ENCODE peak calls at places on chromosomes 6 and 20, in seven cellular contexts. M, O, K, F, I, Q and N are unnamed samples. For H3K4me1 and H3K9me3, the result is how much of the 10 kb centered on the place peaks cover.

GRCh38 chr6:24996145-24996836 is 60.5 kb upstream of the RIPOR2 start:
- DNase-seq in M (no peak), O (no peak), K (no peak), F (no peak), I (no peak), Q (no peak), N (no peak)

GRCh38 chr6:150930816-150931215 is 65.3 kb downstream of the MTHFD1L start:
- DNase-seq in M (no peak), O (no peak), K (no peak), F (no peak), I (no peak), Q (no peak), N (no peak)

GRCh38 chr6:12751694-12752304 is 35.2 kb downstream of the PHACTR1 start:
- DNase-seq in M (peak), O (no peak), K (peak), F (peak), I (no peak), Q (peak), N (no peak)

GRCh38 chr6:154888896-154889295 is 106.2 kb upstream of the TIAM2 start:
- DNase-seq in M (no peak), O (no peak), K (no peak), F (no peak), I (no peak), Q (no peak), N (no peak)

GRCh38 chr20:39117486-39117885 is 155.3 kb downstream of the DHX35 start:
- DNase-seq in M (no peak), O (no peak), K (no peak), F (peak), I (no peak), Q (no peak), N (no peak)

GRCh38 chr20:37627060-37627766 is 66.6 kb upstream of the CTNNBL1 start:
- DNase-seq in M (no peak), O (no peak), K (no peak), F (no peak), I (no peak), Q (peak), N (no peak)

GRCh38 chr20:22385602-22386299 is 198.6 kb downstream of the FOXA2 start:
- DNase-seq in M (no peak), O (no peak), K (no peak), F (peak), I (no peak), Q (no peak), N (no peak)

GRCh38 chr6:71533939-71534379 is 245.3 kb downstream of the OGFRL1 start:
- DNase-seq in M (no peak), O (no peak), K (no peak), F (no peak), I (no peak), Q (no peak), N (no peak)

GRCh38 chr6:108650325-108650724 is 89.6 kb downstream of the FOXO3 start:
- DNase-seq in M (no peak), O (no peak), K (no peak), F (no peak), I (no peak), Q (no peak), N (no peak)

GRCh38 chr6:73710470-73710869 is 14.5 kb downstream of the CD109 start:
- DNase-seq in M (no peak), O (no peak), K (no peak), F (peak), I (no peak), Q (no peak), N (no peak)

GRCh38 chr20:32727663-32728062 is 15.6 kb downstream of the COMMD7 start:
- DNase-seq in M (no peak), O (no peak), K (no peak), F (no peak), I (no peak), Q (no peak), N (no peak)

GRCh38 chr20:63314015-63314471 is 21.1 kb downstream of the COL20A1 start:
- DNase-seq in M (no peak), O (no peak), K (peak), F (no peak), I (no peak), Q (no peak), N (no peak)

GRCh38 chr20:2865630-2866029 is 7.7 kb upstream of the PTPRA start:
- DNase-seq in M (no peak), O (no peak), K (no peak), F (no peak), I (no peak), Q (no peak), N (no peak)

GRCh38 chr6:116398366-116399005 is 27.7 kb downstream of the DSE start:
- DNase-seq in M (no peak), O (no peak), K (no peak), F (no peak), I (no peak), Q (no peak), N (no peak)

GRCh38 chr6:119179842-119180241 is 101.4 kb upstream of the FAM184A start:
- DNase-seq in M (no peak), O (no peak), K (no peak), F (no peak), I (no peak), Q (no peak), N (no peak)

GRCh38 chr6:73983367-73983766 is 287.4 kb downstream of the CD109 start:
- DNase-seq in M (no peak), O (no peak), K (no peak), F (no peak), I (no peak), Q (no peak), N (no peak)

GRCh38 chr6:81751388-81752083 is 945 bp downstream of the TENT5A start:
- DNase-seq in M (peak), O (peak), K (peak), F (peak), I (peak), Q (peak), N (no peak)

GRCh38 chr6:116974526-116974925 is 97.5 kb downstream of the RFX6 start:
- DNase-seq in M (no peak), O (no peak), K (no peak), F (no peak), I (no peak), Q (no peak), N (no peak)

GRCh38 chr6:133432021-133432989 is 191.1 kb downstream of the EYA4 start:
- DNase-seq in M (no peak), O (no peak), K (no peak), F (no peak), I (no peak), Q (no peak), N (no peak)

GRCh38 chr6:142155895-142156757 is 9.1 kb downstream of the VTA1 start:
- DNase-seq in M (no peak), O (no peak), K (no peak), F (no peak), I (no peak), Q (peak), N (no peak)

GRCh38 chr20:32231245-32231644 is 23.6 kb downstream of the POFUT1 start:
- DNase-seq in M (no peak), O (no peak), K (no peak), F (no peak), I (no peak), Q (no peak), N (no peak)

GRCh38 chr20:34233687-34234086 is 7.5 kb upstream of the ASIP start:
- DNase-seq in M (no peak), O (no peak), K (no peak), F (no peak), I (no peak), Q (no peak), N (no peak)

GRCh38 chr6:42038163-42038562 is 12.2 kb upstream of the TAF8 start:
- DNase-seq in M (no peak), O (no peak), K (no peak), F (peak), I (peak), Q (no peak), N (no peak)
- H3K4me1 ChIP-seq in M (under half), O (under half), K (half or more), F (under half), I (under half), Q (under half), N (under half)

GRCh38 chr20:29326376-29327070 is 1930.9 kb upstream of the DEFB115 start:
- DNase-seq in M (no peak), O (no peak), K (no peak), F (no peak), I (peak), Q (no peak), N (no peak)
- H3K4me3 ChIP-seq in M (no peak), O (no peak), K (no peak), F (no peak), I (no peak), Q (no peak), N (no peak)

DNA sequence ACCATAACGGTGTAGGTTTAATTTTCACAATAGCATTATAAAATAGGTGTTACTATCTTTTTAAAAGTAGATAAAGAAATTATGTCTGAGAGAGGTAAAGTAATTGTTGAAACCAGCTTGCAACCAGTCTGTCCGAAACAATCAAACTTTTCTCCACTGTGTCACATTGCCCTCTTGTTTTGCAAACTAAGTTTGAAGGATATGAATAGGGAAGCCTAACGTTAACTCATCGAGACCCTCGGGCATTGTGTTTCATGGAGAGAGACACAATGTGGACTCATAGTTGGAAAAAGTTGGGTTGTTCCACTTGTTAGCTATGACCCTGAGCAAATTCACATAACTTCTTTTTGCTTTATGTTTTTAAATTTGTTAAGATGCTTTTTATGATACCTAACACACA is 254.4 kb upstream of the IMPG1 start:
- DNase-seq in M (no peak), O (no peak), K (no peak), F (no peak), I (no peak), Q (no peak), N (no peak)
- H3K9me3 ChIP-seq in M (under half), O (under half), K (under half), F (under half), I (under half), Q (under half), N (under half)

GRCh38 chr6:36955671-36956070 is 1.1 kb downstream of the PI16 start:
- DNase-seq in M (no peak), O (no peak), K (no peak), F (no peak), I (no peak), Q (no peak), N (no peak)
- H3K4me1 ChIP-seq in M (under half), O (under half), K (under half), F (under half), I (under half), Q (under half), N (under half)

GRCh38 chr6:145865595-145865994 is 51.0 kb upstream of the FBXO30 start:
- DNase-seq in M (no peak), O (no peak), K (no peak), F (no peak), I (no peak), Q (no peak), N (no peak)

GRCh38 chr6:145863988-145864616 is 49.5 kb upstream of the FBXO30 start:
- DNase-seq in M (no peak), O (no peak), K (no peak), F (no peak), I (no peak), Q (no peak), N (no peak)

GRCh38 chr6:145860562-145860961 is 46.0 kb upstream of the FBXO30 start:
- DNase-seq in M (no peak), O (no peak), K (no peak), F (no peak), I (no peak), Q (no peak), N (no peak)

GRCh38 chr6:145865175-145865574 is 50.6 kb upstream of the FBXO30 start:
- DNase-seq in M (no peak), O (no peak), K (no peak), F (no peak), I (no peak), Q (no peak), N (no peak)

DNA sequence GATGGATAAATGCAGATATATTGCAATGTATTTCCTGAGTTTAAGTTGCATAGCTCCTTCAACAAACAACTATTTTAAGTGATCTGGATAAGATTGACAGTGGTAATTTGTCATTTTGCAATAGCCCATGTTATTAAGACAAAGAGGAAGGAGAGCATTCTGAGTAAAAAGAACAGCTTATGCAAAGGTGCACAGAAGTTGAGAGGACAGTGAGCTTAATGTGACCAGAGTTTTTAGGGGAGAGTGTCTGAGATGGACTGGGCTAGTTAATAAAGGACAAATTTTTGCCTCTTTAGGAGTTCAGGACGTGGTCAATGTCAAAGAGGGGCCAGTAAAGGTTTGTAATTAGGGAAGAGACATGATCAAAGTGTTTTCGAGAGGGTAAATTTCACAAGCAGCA is 48.8 kb upstream of the FBXO30 start:
- DNase-seq in M (no peak), O (no peak), K (no peak), F (no peak), I (no peak), Q (no peak), N (no peak)
- H3K4me3 ChIP-seq in M (no peak), O (no peak), K (no peak), F (no peak), I (no peak), Q (no peak), N (no peak)

DNA sequence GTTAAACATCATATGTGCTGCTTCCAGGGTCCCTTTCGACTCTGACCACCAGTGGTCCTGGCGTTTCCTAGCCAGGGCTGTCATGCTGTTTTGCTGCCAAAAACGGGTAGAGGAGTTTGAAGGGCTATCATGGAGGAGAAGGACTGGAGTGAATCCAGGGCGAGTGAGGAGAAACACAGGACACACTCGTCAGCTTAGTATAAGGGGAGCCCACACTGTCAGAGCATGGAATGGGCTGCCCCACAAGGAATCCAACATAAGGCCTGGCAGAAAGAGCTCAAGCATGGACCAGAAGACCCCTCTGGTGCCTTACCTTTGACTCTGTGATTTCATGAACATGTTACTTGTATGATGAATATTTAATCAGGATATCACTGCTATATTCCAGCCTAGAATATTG is 247.2 kb downstream of the NRN1 start:
- DNase-seq in M (no peak), O (no peak), K (no peak), F (no peak), I (peak), Q (no peak), N (peak)
- H3K9me3 ChIP-seq in M (under half), O (under half), K (under half), F (under half), I (under half), Q (under half), N (under half)

DNA sequence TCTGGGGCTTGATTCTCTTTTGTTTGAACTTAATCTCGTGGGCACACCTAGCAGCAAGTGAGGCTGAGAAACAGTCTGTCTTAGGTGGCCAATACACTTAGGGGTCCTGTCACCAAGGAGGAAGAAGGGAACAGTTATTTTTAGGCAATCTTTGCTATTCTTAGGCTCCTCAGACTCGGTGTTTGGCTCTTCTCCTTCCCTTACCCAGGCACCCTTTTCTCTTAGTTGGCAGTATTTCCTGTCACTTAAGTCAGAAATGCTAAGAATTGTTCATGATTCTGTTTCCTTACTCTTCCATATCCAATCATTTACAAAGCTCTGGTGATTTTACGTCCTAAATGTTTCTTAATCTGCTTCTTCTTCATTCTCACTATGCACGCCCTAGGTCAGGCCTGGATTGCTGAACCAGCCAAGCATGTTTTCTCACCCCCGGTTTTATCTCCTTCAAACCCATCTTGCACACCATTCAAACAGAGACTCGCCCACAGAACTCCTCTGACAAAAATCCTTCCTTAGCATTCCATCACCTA is 45.2 kb upstream of the TMEM217 start:
- DNase-seq in M (no peak), O (no peak), K (no peak), F (no peak), I (no peak), Q (no peak), N (no peak)
- H3K4me1 ChIP-seq in M (under half), O (under half), K (under half), F (under half), I (under half), Q (under half), N (under half)

DNA sequence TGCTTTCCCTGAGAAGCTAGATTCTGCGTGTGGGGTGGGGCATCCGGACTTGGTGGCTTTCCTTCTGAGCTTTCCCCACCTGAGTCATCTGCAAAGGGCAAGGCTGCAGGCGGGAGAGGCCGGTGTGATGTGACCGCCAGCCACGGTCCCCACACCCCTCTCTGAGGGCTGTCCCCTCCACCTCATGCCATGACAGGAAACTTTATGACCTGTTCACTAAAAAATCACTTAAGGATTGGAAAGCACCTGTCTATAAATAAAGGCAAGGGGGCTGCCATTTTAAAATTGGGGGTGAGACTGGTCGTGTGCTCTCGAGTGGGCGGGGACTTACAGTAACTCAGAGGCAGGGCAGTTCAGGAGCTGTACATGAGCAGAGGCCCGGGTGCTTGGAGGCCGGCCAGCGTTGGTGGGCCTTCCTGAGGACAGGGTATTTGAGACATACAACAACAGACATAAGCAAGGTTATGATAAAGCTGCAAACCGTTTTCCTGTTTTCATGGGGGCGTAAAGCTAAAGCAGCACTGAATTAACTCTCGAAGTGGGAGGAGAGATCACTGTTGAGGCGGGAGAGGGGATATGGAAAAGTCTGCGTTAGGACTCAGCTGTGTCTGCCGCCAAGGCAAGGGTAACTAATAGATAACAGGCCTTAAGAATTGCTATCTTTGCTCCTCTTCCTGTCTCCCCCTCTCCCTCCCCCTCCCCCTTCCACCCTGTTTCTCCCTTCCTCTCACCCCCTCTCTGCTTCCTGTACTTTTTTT is 16.1 kb upstream of the SERPINB1 start:
- DNase-seq in M (no peak), O (no peak), K (no peak), F (no peak), I (no peak), Q (no peak), N (no peak)
- H3K4me3 ChIP-seq in M (no peak), O (no peak), K (peak), F (no peak), I (no peak), Q (no peak), N (no peak)

DNA sequence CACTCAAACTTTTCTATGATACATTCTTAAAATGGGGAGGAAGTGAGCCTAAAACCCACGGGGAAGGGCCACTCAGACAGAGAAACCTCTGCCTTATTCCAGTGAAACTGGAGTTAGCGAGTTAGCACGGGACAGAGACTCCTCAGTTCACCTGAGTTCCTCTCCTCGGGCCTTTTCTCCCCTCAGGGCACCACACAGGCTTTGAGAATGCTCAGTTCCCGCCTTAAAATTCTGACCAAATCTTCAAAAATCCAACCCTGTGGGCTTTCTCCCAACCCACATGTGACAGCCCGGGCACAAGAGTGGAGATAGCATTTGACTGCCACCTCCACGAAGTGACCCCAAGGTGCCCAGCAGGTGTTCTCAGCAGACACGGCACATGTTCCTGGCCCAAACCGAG is 204.3 kb downstream of the SMOC2 start:
- DNase-seq in M (no peak), O (no peak), K (no peak), F (no peak), I (no peak), Q (no peak), N (no peak)
- H3K9me3 ChIP-seq in M (under half), O (under half), K (under half), F (under half), I (under half), Q (under half), N (under half)

GRCh38 chr20:58900292-58900931 is 47.9 kb downstream of the GNAS start:
- DNase-seq in M (no peak), O (no peak), K (no peak), F (no peak), I (no peak), Q (no peak), N (no peak)

GRCh38 chr20:58902003-58902402 is 49.5 kb downstream of the GNAS start:
- DNase-seq in M (no peak), O (no peak), K (no peak), F (no peak), I (no peak), Q (no peak), N (no peak)

GRCh38 chr20:58906111-58906510 is 53.6 kb downstream of the GNAS start:
- DNase-seq in M (no peak), O (no peak), K (no peak), F (no peak), I (no peak), Q (no peak), N (no peak)

GRCh38 chr20:58905236-58905635 is 52.7 kb downstream of the GNAS start:
- DNase-seq in M (no peak), O (no peak), K (no peak), F (no peak), I (no peak), Q (no peak), N (no peak)

DNA sequence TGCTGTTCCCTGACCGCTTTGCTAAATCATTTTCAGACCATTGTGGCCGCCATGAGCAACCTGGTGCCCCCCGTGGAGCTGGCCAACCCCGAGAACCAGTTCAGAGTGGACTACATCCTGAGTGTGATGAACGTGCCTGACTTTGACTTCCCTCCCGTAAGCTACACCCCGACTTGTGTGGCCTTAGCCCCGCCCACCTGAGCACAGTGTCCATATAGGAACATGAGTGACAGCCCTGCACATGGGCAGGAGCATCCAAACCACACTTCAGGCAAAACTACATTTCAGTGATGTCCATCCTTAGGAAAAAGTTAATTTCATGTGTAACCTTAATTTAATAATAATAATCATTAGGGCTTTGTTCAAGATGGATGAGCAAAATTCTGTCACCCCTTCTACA is 51.1 kb downstream of the GNAS start:
- DNase-seq in M (no peak), O (no peak), K (no peak), F (no peak), I (no peak), Q (no peak), N (no peak)
- H3K4me1 ChIP-seq in M (under half), O (under half), K (half or more), F (under half), I (half or more), Q (half or more), N (half or more)